ENCODE peak calls at places on chromosome 6, in nine cellular contexts. K, Q, H, G, O, R, I, Y and W are unnamed samples.

GRCh38 chr6:25431642-25432307 is 152.6 kb downstream of the CARMIL1 start:
- DNase-seq in Y (no peak), G (no peak), O (no peak), I (no peak), H (no peak), K (no peak), Q (no peak), R (no peak), W (no peak)

GRCh38 chr6:4133941-4134838 is 1.2 kb downstream of the ECI2 start:
- DNase-seq in G (no peak), K (peak), Y (peak), H (peak), Q (no peak), R (peak), I (no peak), O (peak), W (no peak)

GRCh38 chr6:128554302-128554701 is 33.9 kb upstream of the PTPRK start:
- DNase-seq in Q (no peak), K (no peak), Y (peak), I (no peak), O (no peak), H (no peak), R (peak), G (no peak), W (no peak)

GRCh38 chr6:11363881-11364576 is 131.6 kb upstream of the NEDD9 start:
- DNase-seq in Y (no peak), O (no peak), H (no peak), Q (no peak), I (no peak), R (no peak), G (no peak), K (no peak), W (no peak)

GRCh38 chr6:148455674-148456559 is 113.3 kb downstream of the SASH1 start:
- DNase-seq in K (no peak), G (no peak), Y (no peak), H (no peak), I (no peak), R (no peak), O (no peak), Q (no peak), W (no peak)

GRCh38 chr6:45759134-45759849 is 256.4 kb downstream of the CLIC5 start:
- DNase-seq in Y (no peak), K (no peak), H (no peak), G (no peak), R (peak), Q (no peak), I (no peak), O (no peak), W (no peak)

GRCh38 chr6:158377866-158378265 is 65.6 kb downstream of the TULP4 start:
- DNase-seq in Y (peak), Q (no peak), I (peak), K (no peak), O (no peak), H (no peak), G (no peak), R (peak), W (peak)

GRCh38 chr6:10412165-10412947 is 2.5 kb downstream of the TFAP2A start:
- DNase-seq in Q (peak), O (peak), I (peak), R (peak), G (no peak), K (no peak), H (no peak), Y (peak), W (peak)

GRCh38 chr6:79028641-79029314 is 49.3 kb downstream of the PHIP start:
- DNase-seq in G (no peak), Q (no peak), R (peak), Y (no peak), H (no peak), O (no peak), I (no peak), K (no peak), W (no peak)

GRCh38 chr6:143772662-143773061 is 70.5 kb upstream of the LTV1 start:
- DNase-seq in Q (no peak), O (no peak), G (no peak), K (no peak), H (no peak), I (no peak), Y (no peak), R (no peak), W (no peak)

GRCh38 chr6:42821341-42821668 is 39.5 kb downstream of the BICRAL start:
- DNase-seq in K (no peak), O (no peak), Q (no peak), G (no peak), H (no peak), Y (no peak), R (no peak), I (no peak), W (no peak)

GRCh38 chr6:152874267-152874666 is 108.6 kb downstream of the FBXO5 start:
- DNase-seq in G (no peak), R (no peak), I (no peak), Q (no peak), Y (no peak), H (no peak), K (no peak), O (no peak), W (no peak)

GRCh38 chr6:44558315-44559227 is 171.1 kb downstream of the CDC5L start:
- DNase-seq in R (no peak), Q (no peak), G (no peak), H (no peak), I (no peak), K (no peak), Y (peak), O (no peak), W (no peak)

GRCh38 chr6:130138909-130139242 is 83.9 kb downstream of the SAMD3 start:
- DNase-seq in H (no peak), O (no peak), G (no peak), Q (no peak), K (no peak), I (no peak), Y (no peak), R (no peak), W (no peak)

GRCh38 chr6:41677430-41678045 is 39.3 kb downstream of the MDFI start:
- DNase-seq in Y (no peak), K (no peak), R (no peak), H (no peak), Q (no peak), I (no peak), G (no peak), O (peak), W (no peak)

GRCh38 chr6:29345380-29345779 is 23.3 kb downstream of the OR5V1 start:
- DNase-seq in Y (no peak), K (no peak), I (no peak), H (no peak), O (no peak), Q (no peak), R (no peak), G (no peak), W (no peak)

GRCh38 chr6:160950507-160950906 is 41.1 kb upstream of the MAP3K4 start:
- DNase-seq in Q (no peak), H (no peak), O (no peak), R (peak), I (peak), G (no peak), K (no peak), Y (peak), W (no peak)

GRCh38 chr6:149939909-149940672 is 1.7 kb upstream of the ULBP2 start:
- DNase-seq in I (no peak), H (no peak), Y (no peak), R (no peak), O (no peak), G (no peak), K (no peak), Q (peak), W (no peak)

GRCh38 chr6:76984572-76984971 is 478.7 kb downstream of the HTR1B start:
- DNase-seq in I (no peak), H (no peak), G (no peak), K (no peak), R (no peak), O (no peak), Q (no peak), Y (no peak), W (no peak)

GRCh38 chr6:12017263-12017662 is 5.2 kb downstream of the HIVEP1 start:
- DNase-seq in H (no peak), G (no peak), K (peak), Y (no peak), I (no peak), O (no peak), R (no peak), Q (no peak), W (no peak)

GRCh38 chr6:42748241-42748898 is 2.5 kb upstream of the TBCC start:
- DNase-seq in G (no peak), O (no peak), Q (no peak), R (no peak), I (no peak), Y (no peak), K (no peak), H (no peak), W (no peak)

GRCh38 chr6:3500262-3501001 is 43.6 kb upstream of the SLC22A23 start:
- DNase-seq in I (no peak), R (peak), Y (peak), G (no peak), O (no peak), K (no peak), H (no peak), Q (no peak), W (no peak)

GRCh38 chr6:128964771-128965170 is 81.8 kb downstream of the LAMA2 start:
- DNase-seq in Y (no peak), R (no peak), K (no peak), Q (no peak), H (no peak), O (no peak), I (no peak), G (no peak), W (no peak)

GRCh38 chr6:170250981-170251775 is 39.7 kb downstream of the DLL1 start:
- DNase-seq in R (no peak), H (no peak), G (no peak), Q (no peak), I (no peak), O (no peak), K (no peak), Y (no peak), W (no peak)

GRCh38 chr6:15593798-15594197 is 69.0 kb downstream of the DTNBP1 start:
- DNase-seq in Y (peak), H (peak), K (no peak), Q (no peak), O (no peak), G (no peak), I (no peak), R (peak), W (no peak)

GRCh38 chr6:28589234-28589951 is 63.7 kb downstream of the GPX5 start:
- DNase-seq in O (no peak), R (peak), K (peak), Q (no peak), H (no peak), G (peak), I (peak), Y (peak), W (no peak)

GRCh38 chr6:37171141-37171969 is 1.4 kb downstream of the PIM1 start:
- DNase-seq in Y (peak), I (peak), Q (peak), G (peak), R (peak), H (peak), K (peak), O (peak), W (no peak)

GRCh38 chr6:47360388-47360787 is 50.7 kb upstream of the TNFRSF21 start:
- DNase-seq in G (no peak), Y (no peak), R (no peak), I (no peak), Q (no peak), H (no peak), K (no peak), O (no peak), W (no peak)

GRCh38 chr6:111263837-111264236 is 176.5 kb downstream of the SLC16A10 start:
- DNase-seq in G (no peak), Y (peak), K (no peak), I (peak), R (peak), O (no peak), Q (no peak), H (no peak), W (no peak)

GRCh38 chr6:157946865-157947532 is 34.7 kb upstream of the SYNJ2 start:
- DNase-seq in Q (no peak), R (no peak), Y (no peak), O (no peak), G (no peak), H (no peak), I (no peak), K (no peak), W (no peak)

GRCh38 chr6:65633516-65633915 is 73.5 kb downstream of the EYS start:
- DNase-seq in K (no peak), Q (no peak), I (no peak), Y (no peak), G (no peak), H (no peak), R (no peak), O (no peak), W (no peak)

GRCh38 chr6:68718379-68719073 is 83.4 kb downstream of the ADGRB3 start:
- DNase-seq in H (no peak), I (peak), G (no peak), O (no peak), Q (no peak), K (no peak), Y (peak), R (peak), W (no peak)

DNA sequence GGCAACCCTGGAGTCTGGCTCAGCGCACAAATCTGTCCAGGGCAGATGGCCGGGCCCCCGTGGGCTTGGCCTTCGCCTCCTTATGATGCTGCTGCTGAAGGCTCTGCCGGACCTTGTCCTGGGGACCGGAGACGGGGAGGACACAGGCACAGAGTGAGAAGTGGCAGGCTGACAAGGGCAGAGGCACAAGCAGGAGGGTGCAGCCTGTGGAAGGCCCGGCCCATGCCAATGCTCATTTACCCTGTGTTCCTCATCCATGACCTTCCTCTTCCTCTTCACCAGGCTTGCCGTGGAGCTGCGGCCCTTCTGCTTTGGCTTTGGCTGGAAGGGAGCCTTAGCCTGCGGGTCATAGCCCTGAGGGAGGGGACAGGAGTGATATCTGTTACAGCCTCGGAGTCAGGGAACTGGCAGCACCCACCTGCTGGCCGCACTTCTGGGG is 2.4 kb downstream of the B3GALT4 start:
- DNase-seq in I (no peak), Q (no peak), K (no peak), Y (no peak), H (no peak), O (peak), G (no peak), R (no peak), W (no peak)
- TF ChIP-seq CTCF in I (no peak), Q (no peak), K (no peak), Y (no peak), H (no peak), O (no peak), G (no peak), R (no peak), W (no peak)

GRCh38 chr6:167553716-167554115 is 228.8 kb downstream of the TTLL2 start:
- DNase-seq in R (no peak), Q (no peak), I (no peak), K (no peak), G (no peak), Y (no peak), O (no peak), H (no peak), W (no peak)
- TF ChIP-seq CTCF in R (no peak), Q (no peak), I (no peak), K (no peak), G (no peak), Y (no peak), O (no peak), H (no peak), W (no peak)

GRCh38 chr6:80543598-80544181 is 437.2 kb downstream of the BCKDHB start:
- DNase-seq in Y (peak), H (no peak), R (peak), I (peak), O (no peak), Q (no peak), G (no peak), K (no peak), W (no peak)
- TF ChIP-seq CTCF in Y (peak), H (no peak), R (peak), I (peak), O (no peak), Q (no peak), G (no peak), K (no peak), W (no peak)

DNA sequence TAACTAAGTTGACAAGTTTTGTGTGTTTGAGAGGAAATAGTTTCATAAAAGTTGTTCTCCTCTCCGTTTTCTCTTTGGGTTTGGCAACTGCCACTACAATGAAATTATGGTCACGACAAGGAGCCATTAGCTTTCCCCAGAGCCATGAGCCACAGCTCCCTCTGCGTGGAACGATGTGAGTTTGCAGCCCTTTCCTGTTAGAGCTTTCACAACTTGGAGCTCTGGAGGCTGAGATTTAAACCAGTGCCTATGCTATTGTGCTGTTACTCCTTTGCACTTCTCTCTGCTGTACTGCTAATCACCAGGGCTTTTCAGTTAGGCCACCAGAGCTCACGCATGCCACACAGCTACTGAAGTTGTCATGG is 29.3 kb upstream of the TXNDC5 start:
- DNase-seq in K (no peak), Q (no peak), H (no peak), Y (no peak), O (no peak), I (no peak), R (no peak), G (no peak), W (no peak)
- TF ChIP-seq CTCF in K (no peak), Q (no peak), H (no peak), Y (no peak), O (no peak), I (no peak), R (no peak), G (no peak), W (no peak)

GRCh38 chr6:2480267-2480966 is 235.0 kb upstream of the GMDS start:
- DNase-seq in R (peak), G (no peak), H (peak), K (no peak), Y (no peak), Q (no peak), O (no peak), I (no peak), W (no peak)

GRCh38 chr6:2478200-2478599 is 232.8 kb upstream of the GMDS start:
- DNase-seq in R (peak), G (no peak), Y (peak), O (no peak), H (peak), I (peak), K (no peak), Q (no peak), W (no peak)

GRCh38 chr6:2477723-2478122 is 232.3 kb upstream of the GMDS start:
- DNase-seq in I (no peak), K (no peak), Q (peak), R (no peak), G (no peak), H (no peak), Y (no peak), O (no peak), W (no peak)

GRCh38 chr6:2482773-2483172 is 237.4 kb upstream of the GMDS start:
- DNase-seq in Y (no peak), O (no peak), K (no peak), H (no peak), Q (no peak), R (no peak), I (no peak), G (no peak), W (no peak)

DNA sequence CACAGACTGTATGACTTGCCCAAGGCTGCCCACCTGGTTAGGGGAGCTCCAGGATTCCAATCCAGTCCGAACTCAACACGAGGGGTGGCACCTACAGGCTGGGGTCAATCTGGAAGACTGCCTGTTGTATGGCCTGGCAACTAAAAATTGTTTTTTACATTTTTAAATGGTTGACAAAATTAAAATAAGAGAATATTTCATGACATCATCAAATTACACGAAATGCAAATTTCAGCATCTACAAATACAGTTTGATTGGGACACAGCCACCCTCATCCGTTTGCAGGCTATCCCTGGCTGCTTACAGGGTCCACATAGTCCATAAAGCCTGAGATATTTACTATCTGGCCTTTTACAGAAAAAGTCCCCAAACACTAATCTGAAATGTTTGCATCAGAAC is 235.9 kb upstream of the GMDS start:
- DNase-seq in Y (no peak), H (no peak), K (no peak), O (no peak), R (no peak), Q (no peak), G (no peak), I (no peak), W (no peak)
- TF ChIP-seq CTCF in Y (no peak), H (no peak), K (no peak), O (no peak), R (no peak), Q (no peak), G (no peak), I (no peak), W (no peak)

DNA sequence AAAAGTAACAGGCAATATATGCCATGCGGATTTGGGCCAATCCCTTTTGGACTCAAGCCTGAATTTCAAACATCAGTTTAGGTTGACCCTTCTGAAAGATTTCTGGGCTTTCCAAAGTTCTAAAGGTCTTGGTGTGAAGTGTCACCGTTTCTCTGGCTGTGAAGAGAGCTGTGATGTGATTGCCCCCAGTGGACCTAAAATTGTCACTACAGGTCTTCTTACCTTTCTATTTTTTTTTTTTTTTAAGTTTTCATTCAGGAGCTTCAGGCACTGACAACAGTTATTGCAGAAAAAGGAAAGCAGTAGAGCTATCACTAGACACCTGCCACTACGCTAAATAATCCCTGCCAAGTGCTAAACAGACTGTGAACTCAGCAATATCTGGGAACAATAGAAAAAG is 75.7 kb upstream of the OPRM1 start:
- DNase-seq in I (no peak), G (no peak), Q (no peak), R (no peak), H (no peak), O (no peak), Y (no peak), K (no peak), W (no peak)
- TF ChIP-seq CTCF in I (no peak), G (no peak), Q (no peak), R (no peak), H (no peak), O (no peak), Y (no peak), K (no peak), W (no peak)

DNA sequence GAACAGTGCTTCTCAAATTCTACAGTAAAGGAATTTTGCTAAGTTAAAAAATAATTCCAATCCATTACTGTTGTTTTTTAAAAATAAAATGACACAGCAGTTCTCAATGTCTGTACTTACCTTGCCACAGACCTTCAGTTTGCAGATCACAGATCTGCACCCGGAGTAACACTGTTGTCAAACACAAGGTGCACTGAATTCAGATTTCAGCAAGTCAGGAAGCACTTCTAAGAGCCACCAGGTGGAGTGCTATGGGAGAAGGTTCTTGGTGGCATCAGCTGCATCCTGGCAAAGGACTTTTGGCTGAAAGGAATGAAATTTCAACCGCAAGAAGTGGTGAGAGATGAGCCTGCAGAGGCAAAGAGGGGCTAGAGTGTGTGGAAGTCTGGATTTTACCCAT is 17.4 kb downstream of the RSPH4A start:
- DNase-seq in Y (no peak), I (no peak), K (no peak), H (no peak), O (no peak), G (no peak), Q (no peak), R (no peak), W (no peak)
- TF ChIP-seq CTCF in Y (peak), I (peak), K (no peak), H (no peak), O (no peak), G (no peak), Q (no peak), R (peak), W (no peak)

DNA sequence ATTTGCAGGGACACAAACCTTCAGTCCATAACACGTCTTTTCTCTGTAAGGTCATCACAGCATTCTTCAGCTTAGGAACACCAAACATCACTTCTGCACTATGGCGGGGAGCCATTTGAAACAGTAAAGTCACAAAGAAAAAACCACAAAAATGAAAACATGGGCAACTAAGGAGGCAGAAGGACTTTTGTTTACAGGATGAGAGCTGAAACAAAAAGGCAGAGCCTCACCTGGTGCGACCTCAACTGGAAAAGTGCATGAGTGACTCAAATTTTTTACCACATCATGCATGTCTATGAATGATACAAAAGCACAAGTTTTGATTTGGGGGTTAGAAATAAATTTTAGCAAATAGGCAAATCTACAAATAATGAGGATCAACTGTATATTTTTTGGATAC is 68.2 kb upstream of the TNFAIP3 start:
- DNase-seq in G (no peak), H (no peak), Q (no peak), I (no peak), K (no peak), O (no peak), Y (peak), R (peak), W (no peak)
- TF ChIP-seq CTCF in G (no peak), H (no peak), Q (no peak), I (no peak), K (no peak), O (no peak), Y (no peak), R (no peak), W (no peak)